ENCODE peak calls at places on chromosomes 7 and 10, in ten cellular contexts. W, S, C, P, B, Q, H, F, O and E are unnamed samples.

GRCh38 chr7:9453521-9453920 is 1020.1 kb downstream of the NXPH1 start:
- DNase-seq in H (no peak), F (no peak), S (no peak), C (no peak), O (no peak), W (no peak), Q (no peak), B (no peak), P (no peak), E (no peak)

GRCh38 chr7:27122075-27122910 is 8.3 kb downstream of the HOXA4 start:
- DNase-seq in S (peak), O (no peak), Q (peak), C (no peak), F (peak), W (no peak), H (peak), P (no peak), B (no peak), E (no peak)

GRCh38 chr10:73577788-73578187 is 13.4 kb downstream of the USP54 start:
- DNase-seq in Q (peak), F (peak), P (no peak), W (peak), C (peak), B (peak), S (peak), H (peak), O (peak), E (peak)

GRCh38 chr7:25851332-25852248 is 300.4 kb upstream of the NFE2L3 start:
- DNase-seq in Q (peak), C (peak), B (peak), S (peak), H (peak), F (peak), O (peak), W (peak), P (no peak), E (peak)

GRCh38 chr10:114635101-114635500 is 23.0 kb downstream of the ABLIM1 start:
- DNase-seq in O (peak), Q (no peak), H (no peak), P (no peak), C (no peak), S (no peak), B (no peak), W (no peak), F (no peak), E (no peak)

GRCh38 chr7:43511769-43512515 is 71.0 kb upstream of the STK17A start:
- DNase-seq in Q (no peak), S (no peak), O (no peak), C (no peak), H (no peak), P (no peak), F (no peak), B (no peak), W (no peak), E (no peak)

GRCh38 chr10:75062191-75062849 is 49.1 kb upstream of the SAMD8 start:
- DNase-seq in O (peak), S (no peak), F (peak), B (no peak), C (no peak), Q (no peak), W (no peak), H (peak), P (no peak), E (no peak)

GRCh38 chr10:78543749-78544446 is 510.2 kb downstream of the RPS24 start:
- DNase-seq in Q (no peak), F (peak), B (peak), C (peak), O (peak), P (no peak), H (peak), W (peak), S (peak), E (no peak)

GRCh38 chr10:60521974-60522405 is 132.3 kb upstream of the ANK3 start:
- DNase-seq in W (no peak), O (no peak), S (no peak), P (no peak), B (no peak), Q (no peak), F (peak), H (no peak), C (no peak), E (no peak)

GRCh38 chr7:103240806-103241205 is 56.4 kb upstream of the PMPCB start:
- DNase-seq in B (no peak), H (no peak), C (peak), Q (no peak), F (no peak), O (no peak), W (no peak), P (no peak), S (peak), E (no peak)

GRCh38 chr10:83769421-83769820 is 369.9 kb upstream of the GHITM start:
- DNase-seq in W (no peak), O (no peak), B (no peak), H (no peak), P (no peak), S (no peak), Q (no peak), F (no peak), C (no peak), E (no peak)

DNA sequence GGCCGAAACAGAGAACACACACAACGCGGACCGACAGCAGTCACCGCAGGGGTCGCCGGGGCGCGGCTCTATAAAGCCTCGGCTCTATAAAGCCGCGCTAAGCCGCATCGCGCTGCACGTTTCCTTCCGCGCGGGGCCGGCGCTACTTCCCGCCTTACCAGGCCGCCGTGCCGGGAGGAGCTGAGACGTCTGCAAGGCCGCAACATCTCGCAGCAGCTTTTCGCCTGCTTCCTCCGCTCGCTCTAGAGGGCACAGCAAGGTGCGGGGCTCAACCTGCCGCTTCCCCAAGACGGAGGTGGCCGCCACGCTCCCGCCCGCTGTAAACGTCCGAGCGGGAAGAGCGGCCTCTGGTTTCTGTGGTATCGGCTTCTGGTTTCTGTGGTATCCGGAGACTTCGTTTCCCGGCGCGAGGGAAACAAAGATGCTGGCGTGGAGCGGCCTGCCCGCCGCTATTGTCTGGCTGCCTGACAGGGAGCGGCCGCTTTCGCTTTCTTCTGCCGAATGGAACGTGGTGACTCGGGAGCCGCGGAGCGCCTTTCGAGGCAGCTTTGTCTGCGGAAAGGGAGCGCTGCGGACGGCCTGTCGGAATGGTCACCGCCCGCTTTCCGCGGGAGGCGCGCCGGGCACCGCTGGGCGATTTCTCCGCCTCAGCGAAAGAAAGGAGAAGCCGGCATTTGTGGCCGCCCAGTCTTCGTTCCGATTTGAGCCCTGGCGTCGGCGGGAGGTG is 91.8 kb downstream of the SPAG6 start:
- DNase-seq in W (peak), H (peak), S (peak), F (peak), C (peak), P (peak), O (peak), Q (peak), B (peak), E (peak)
- TF ChIP-seq POLR2A in W (peak), H (peak), S (peak), F (peak), C (no peak), P (peak), O (peak), Q (no peak), B (peak), E (peak)

GRCh38 chr7:636396-636795 is 90.1 kb upstream of the DNAAF5 start:
- DNase-seq in F (no peak), C (peak), B (no peak), S (no peak), W (peak), H (no peak), O (peak), P (no peak), Q (peak), E (no peak)
- TF ChIP-seq CTCF in F (peak), C (no peak), B (peak), S (no peak), W (no peak), H (no peak), O (peak), P (peak), Q (peak), E (peak)

GRCh38 chr7:157278791-157279678 is 57.8 kb upstream of the DNAJB6 start:
- DNase-seq in B (no peak), S (peak), Q (no peak), C (peak), O (peak), P (no peak), H (no peak), W (peak), F (no peak), E (peak)
- H3K4me3 ChIP-seq in B (peak), S (peak), Q (no peak), C (peak), O (peak), P (no peak), H (peak), W (peak), F (no peak), E (peak)

GRCh38 chr7:129054438-129055293 is at the start of gene TNPO3:
- DNase-seq in F (peak), W (peak), Q (peak), S (peak), C (peak), O (peak), P (peak), B (peak), H (peak), E (peak)
- TF ChIP-seq POLR2A in F (peak), W (peak), Q (peak), S (peak), C (no peak), O (peak), P (peak), B (peak), H (peak), E (peak)